ENCODE peak calls at places on chromosomes 6 and 20, in nine cellular contexts. C, P, B, I, U, F, A, G and O are unnamed samples.

GRCh38 chr20:54197621-54198604 is 10.0 kb upstream of the PFDN4 start:
- DNase-seq in C (no peak), P (no peak), B (no peak), I (no peak), U (peak; percentile 92), F (no peak), A (no peak), G (no peak), O (no peak)

GRCh38 chr6:11413728-11414127 is 123.8 kb upstream of the TMEM170B start:
- DNase-seq in C (no peak), P (no peak), B (no peak), I (no peak), U (no peak), F (no peak), A (no peak), G (peak; percentile 63), O (no peak)

GRCh38 chr6:143279385-143279784 is 171.1 kb downstream of the ADAT2 start:
- DNase-seq in C (peak; percentile 49), P (no peak), B (no peak), I (peak; percentile 23), U (peak; percentile 34), F (no peak), A (no peak), G (peak; percentile 38), O (no peak)

GRCh38 chr6:121394151-121394550 is 41.3 kb upstream of the GJA1 start:
- DNase-seq in C (no peak), P (no peak), B (no peak), I (no peak), U (no peak), F (no peak), A (no peak), G (no peak), O (no peak)

GRCh38 chr6:88989215-88989614 is 25.8 kb upstream of the RNGTT start:
- DNase-seq in C (no peak), P (no peak), B (no peak), I (no peak), U (no peak), F (no peak), A (no peak), G (no peak), O (no peak)

GRCh38 chr20:328596-329324 is 3.4 kb downstream of the SOX12 start:
- DNase-seq in C (no peak), P (no peak), B (no peak), I (no peak), U (no peak), F (no peak), A (no peak), G (no peak), O (no peak)

GRCh38 chr6:27575594-27576361 is 102.9 kb upstream of the ZNF184 start:
- DNase-seq in C (no peak), P (no peak), B (no peak), I (no peak), U (peak; percentile 27), F (no peak), A (no peak), G (no peak), O (no peak)

GRCh38 chr20:34542439-34542838 is 16.1 kb upstream of the MAP1LC3A start:
- DNase-seq in C (no peak), P (no peak), B (no peak), I (no peak), U (no peak), F (no peak), A (no peak), G (no peak), O (no peak)

GRCh38 chr20:37945034-37945660 is 42.2 kb downstream of the VSTM2L start:
- DNase-seq in C (peak; percentile 15), P (no peak), B (no peak), I (no peak), U (no peak), F (peak; percentile 49), A (no peak), G (no peak), O (no peak)

GRCh38 chr20:64108731-64109389 is 1.5 kb upstream of the NPBWR2 start:
- DNase-seq in C (no peak), P (no peak), B (peak; percentile 46), I (no peak), U (no peak), F (peak; percentile 76), A (no peak), G (no peak), O (peak; percentile 3)

GRCh38 chr6:13248053-13248452 is 80.3 kb downstream of the TBC1D7 start:
- DNase-seq in C (peak; percentile 50), P (no peak), B (no peak), I (peak; percentile 54), U (peak; percentile 49), F (no peak), A (no peak), G (peak; percentile 58), O (no peak)

GRCh38 chr6:90989763-90990162 is 402.9 kb upstream of the MAP3K7 start:
- DNase-seq in C (no peak), P (no peak), B (no peak), I (no peak), U (no peak), F (no peak), A (no peak), G (no peak), O (no peak)

GRCh38 chr20:62641749-62642665 is at the start of gene SLCO4A1:
- DNase-seq in C (peak; percentile 66), P (no peak), B (peak; percentile 84), I (peak; percentile 67), U (peak; percentile 59), F (peak; percentile 95), A (peak; percentile 86), G (no peak), O (peak; percentile 79)

GRCh38 chr6:121055572-121056163 is 278.6 kb downstream of the TBC1D32 start:
- DNase-seq in C (no peak), P (peak; percentile 3), B (no peak), I (peak; percentile 72), U (peak; percentile 54), F (no peak), A (no peak), G (peak; percentile 64), O (no peak)

GRCh38 chr6:27871919-27872633 is 40.1 kb downstream of the OR2B2 start:
- DNase-seq in C (peak; percentile 79), P (no peak), B (peak; percentile 80), I (peak; percentile 86), U (no peak), F (peak; percentile 94), A (peak; percentile 36), G (peak; percentile 97), O (peak; percentile 41)

GRCh38 chr6:7541175-7542064 is at the start of gene DSP:
- DNase-seq in C (peak; percentile 78), P (peak; percentile 25), B (no peak), I (peak; percentile 91), U (peak; percentile 96), F (peak; percentile 88), A (peak; percentile 76), G (peak; percentile 41), O (no peak)

GRCh38 chr6:43860285-43860684 is 90.3 kb downstream of the VEGFA start:
- DNase-seq in C (no peak), P (no peak), B (no peak), I (no peak), U (no peak), F (peak; percentile 38), A (no peak), G (no peak), O (no peak)

GRCh38 chr6:4371207-4371921 is 236.0 kb upstream of the ECI2 start:
- DNase-seq in C (no peak), P (no peak), B (no peak), I (peak; percentile 84), U (no peak), F (no peak), A (peak; percentile 72), G (peak; percentile 81), O (no peak)

GRCh38 chr20:5767493-5768098 is 17.4 kb downstream of the SHLD1 start:
- DNase-seq in C (no peak), P (no peak), B (no peak), I (no peak), U (no peak), F (no peak), A (no peak), G (no peak), O (no peak)
- H3K4me1 ChIP-seq in C (no peaks in the 10 kb centered on the region), P (no peaks in the 10 kb centered on the region), B (no peaks in the 10 kb centered on the region), I (no peaks in the 10 kb centered on the region), U (no peaks in the 10 kb centered on the region), F (peaks cover 59% of the 10 kb centered on the region), A (peaks cover 21% of the 10 kb centered on the region), G (no peaks in the 10 kb centered on the region), O (no peaks in the 10 kb centered on the region)

GRCh38 chr20:48818481-48818987 is 9.3 kb downstream of the PREX1 start:
- DNase-seq in C (no peak), P (no peak), B (no peak), I (no peak), U (no peak), F (peak; percentile 86), A (no peak), G (no peak), O (no peak)
- H3K4me1 ChIP-seq in C (no peaks in the 10 kb centered on the region), P (no peaks in the 10 kb centered on the region), B (no peaks in the 10 kb centered on the region), I (no peaks in the 10 kb centered on the region), U (no peaks in the 10 kb centered on the region), F (peaks cover 99% of the 10 kb centered on the region), A (peaks cover 100% of the 10 kb centered on the region), G (peaks cover 11% of the 10 kb centered on the region), O (peaks cover 10% of the 10 kb centered on the region)

DNA sequence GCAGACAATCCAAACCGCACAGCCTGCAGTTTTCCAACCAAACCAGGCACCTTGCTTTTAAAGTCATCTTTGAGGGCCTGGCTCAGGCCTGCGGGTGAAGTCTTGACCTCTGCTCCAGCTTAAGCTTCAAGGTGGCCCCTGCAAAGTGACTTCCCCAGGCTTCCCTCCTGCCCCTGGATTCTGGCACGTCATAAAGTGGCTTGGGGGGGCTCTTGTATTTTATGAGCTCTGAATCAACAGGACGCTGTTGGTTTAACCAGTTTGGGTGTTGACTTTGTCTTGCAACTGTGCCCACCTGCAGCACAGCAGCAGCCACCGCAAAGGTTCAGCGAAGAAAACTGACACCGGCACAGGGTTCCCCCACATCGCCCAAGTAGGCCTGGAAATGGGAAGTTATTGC is 81.2 kb downstream of the NFATC2 start:
- DNase-seq in C (no peak), P (no peak), B (no peak), I (no peak), U (no peak), F (peak; percentile 60), A (no peak), G (no peak), O (no peak)
- H3K4me1 ChIP-seq in C (no peaks in the 10 kb centered on the region), P (no peaks in the 10 kb centered on the region), B (peaks cover 37% of the 10 kb centered on the region), I (peaks cover under 1% of the 10 kb centered on the region), U (peaks cover 7% of the 10 kb centered on the region), F (peaks cover 26% of the 10 kb centered on the region), A (peaks cover 30% of the 10 kb centered on the region), G (peaks cover 11% of the 10 kb centered on the region), O (peaks cover 8% of the 10 kb centered on the region)

DNA sequence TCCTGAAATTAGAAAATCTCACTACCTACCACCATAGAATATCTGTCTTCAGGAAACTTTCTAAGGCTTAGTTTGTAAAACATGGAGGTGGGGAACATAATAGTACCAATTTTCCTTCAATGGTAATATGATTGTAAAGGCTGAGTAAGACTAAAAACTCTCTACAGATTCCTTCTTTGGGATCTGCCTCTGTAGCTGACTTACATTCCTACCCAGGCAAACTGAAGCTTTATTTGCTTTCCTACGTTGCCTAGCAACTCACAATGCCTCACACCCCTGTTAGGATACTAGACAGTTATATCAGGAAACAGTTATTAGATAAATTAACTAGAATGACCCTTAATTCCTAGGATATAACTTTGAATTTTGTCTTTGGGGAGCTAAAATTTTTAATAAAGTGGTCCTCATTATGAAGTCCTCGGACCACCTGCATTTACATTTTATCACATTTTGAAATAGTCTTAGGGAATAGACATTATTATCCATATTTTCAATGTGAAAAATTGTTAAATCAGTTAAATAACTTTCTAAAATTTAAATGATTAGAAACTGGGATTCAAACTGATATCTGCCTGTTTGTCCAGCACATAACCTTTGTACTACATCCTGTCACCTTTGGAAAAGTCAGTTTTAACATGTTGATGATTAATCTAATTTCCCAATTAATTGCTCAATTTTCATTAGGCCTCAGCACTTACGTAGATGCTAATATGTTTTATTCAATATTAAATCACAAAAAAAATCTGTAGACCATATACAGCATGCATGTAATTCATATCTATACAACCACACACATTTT is 591.4 kb downstream of the RNF144B start:
- DNase-seq in C (no peak), P (no peak), B (no peak), I (peak; percentile 75), U (peak; percentile 29), F (no peak), A (no peak), G (peak; percentile 11), O (no peak)
- H3K4me1 ChIP-seq in C (no peaks in the 10 kb centered on the region), P (no peaks in the 10 kb centered on the region), B (peaks cover 25% of the 10 kb centered on the region), I (peaks cover 12% of the 10 kb centered on the region), U (no peaks in the 10 kb centered on the region), F (no peaks in the 10 kb centered on the region), A (no peaks in the 10 kb centered on the region), G (no peaks in the 10 kb centered on the region), O (no peaks in the 10 kb centered on the region)